ENCODE peak calls at places on chromosomes 4 and X, in nine cellular contexts. One of them, this sample, is unnamed.

GRCh38 chr4:110270492-110271197 is 72.2 kb upstream of the ELOVL6 start:
- DNase-seq in choroid plexus epithelial cell: peak; percentile 74
- DNase-seq in progenitor cell of endocrine pancreas: no peak
- DNase-seq in left lung: no peak
- DNase-seq in NB4: peak; percentile 14
- DNase-seq in suprapubic skin: no peak
- DNase-seq in foreskin keratinocyte: peak; percentile 47
- DNase-seq in mammary epithelial cell: peak; percentile 29
- DNase-seq in mesothelial cell of epicardium: no peak
- DNase-seq in this sample: no peak

GRCh38 chrX:41273638-41274037 is 60.3 kb upstream of the DDX3X start:
- DNase-seq in choroid plexus epithelial cell: no peak
- DNase-seq in progenitor cell of endocrine pancreas: no peak
- DNase-seq in left lung: no peak
- DNase-seq in NB4: no peak
- DNase-seq in suprapubic skin: no peak
- DNase-seq in foreskin keratinocyte: peak; percentile 22
- DNase-seq in mammary epithelial cell: peak; percentile 43
- DNase-seq in mesothelial cell of epicardium: no peak
- DNase-seq in this sample: no peak

GRCh38 chrX:123983240-123983639 is 21.7 kb downstream of the STAG2 start:
- DNase-seq in choroid plexus epithelial cell: no peak
- DNase-seq in progenitor cell of endocrine pancreas: no peak
- DNase-seq in left lung: no peak
- DNase-seq in NB4: no peak
- DNase-seq in suprapubic skin: no peak
- DNase-seq in foreskin keratinocyte: no peak
- DNase-seq in mammary epithelial cell: no peak
- DNase-seq in mesothelial cell of epicardium: no peak
- DNase-seq in this sample: no peak

GRCh38 chrX:40773809-40774208 is 38.5 kb upstream of the MED14 start:
- DNase-seq in choroid plexus epithelial cell: no peak
- DNase-seq in progenitor cell of endocrine pancreas: no peak
- DNase-seq in left lung: no peak
- DNase-seq in NB4: no peak
- DNase-seq in suprapubic skin: no peak
- DNase-seq in foreskin keratinocyte: peak; percentile 42
- DNase-seq in mammary epithelial cell: peak; percentile 43
- DNase-seq in mesothelial cell of epicardium: no peak
- DNase-seq in this sample: no peak

GRCh38 chrX:69163936-69164741 is 1.1 kb downstream of the PJA1 start:
- DNase-seq in choroid plexus epithelial cell: peak; percentile 20
- DNase-seq in progenitor cell of endocrine pancreas: no peak
- DNase-seq in left lung: peak; percentile 69
- DNase-seq in NB4: no peak
- DNase-seq in suprapubic skin: no peak
- DNase-seq in foreskin keratinocyte: no peak
- DNase-seq in mammary epithelial cell: no peak
- DNase-seq in mesothelial cell of epicardium: no peak
- DNase-seq in this sample: no peak

GRCh38 chrX:129842510-129843208 is 1.0 kb downstream of the ZDHHC9 start:
- DNase-seq in choroid plexus epithelial cell: peak; percentile 39
- DNase-seq in progenitor cell of endocrine pancreas: peak; percentile 18
- DNase-seq in left lung: no peak
- DNase-seq in NB4: no peak
- DNase-seq in suprapubic skin: no peak
- DNase-seq in foreskin keratinocyte: peak; percentile 11
- DNase-seq in mammary epithelial cell: peak; percentile 17
- DNase-seq in mesothelial cell of epicardium: no peak
- DNase-seq in this sample: no peak

GRCh38 chr4:152462715-152463114 is 73.2 kb downstream of the FBXW7 start:
- DNase-seq in choroid plexus epithelial cell: peak; percentile 37
- DNase-seq in progenitor cell of endocrine pancreas: no peak
- DNase-seq in left lung: no peak
- DNase-seq in NB4: no peak
- DNase-seq in suprapubic skin: no peak
- DNase-seq in foreskin keratinocyte: no peak
- DNase-seq in mammary epithelial cell: peak; percentile 6
- DNase-seq in mesothelial cell of epicardium: no peak
- DNase-seq in this sample: no peak

GRCh38 chr4:84734037-84734436 is 151.1 kb downstream of the CDS1 start:
- DNase-seq in choroid plexus epithelial cell: no peak
- DNase-seq in progenitor cell of endocrine pancreas: no peak
- DNase-seq in left lung: no peak
- DNase-seq in NB4: no peak
- DNase-seq in suprapubic skin: no peak
- DNase-seq in foreskin keratinocyte: no peak
- DNase-seq in mammary epithelial cell: no peak
- DNase-seq in mesothelial cell of epicardium: no peak
- DNase-seq in this sample: no peak

GRCh38 chr4:13126976-13127910 is 356.9 kb downstream of the RAB28 start:
- DNase-seq in choroid plexus epithelial cell: no peak
- DNase-seq in progenitor cell of endocrine pancreas: no peak
- DNase-seq in left lung: no peak
- DNase-seq in NB4: no peak
- DNase-seq in suprapubic skin: no peak
- DNase-seq in foreskin keratinocyte: no peak
- DNase-seq in mammary epithelial cell: no peak
- DNase-seq in mesothelial cell of epicardium: no peak
- DNase-seq in this sample: no peak

GRCh38 chr4:89044147-89044900 is 12.7 kb downstream of the FAM13A start:
- DNase-seq in choroid plexus epithelial cell: no peak
- DNase-seq in progenitor cell of endocrine pancreas: no peak
- DNase-seq in left lung: no peak
- DNase-seq in NB4: no peak
- DNase-seq in suprapubic skin: no peak
- DNase-seq in foreskin keratinocyte: no peak
- DNase-seq in mammary epithelial cell: no peak
- DNase-seq in mesothelial cell of epicardium: no peak
- DNase-seq in this sample: no peak

GRCh38 chrX:23953908-23954269 is 46.1 kb downstream of the CXorf58 start:
- DNase-seq in choroid plexus epithelial cell: no peak
- DNase-seq in progenitor cell of endocrine pancreas: no peak
- DNase-seq in left lung: no peak
- DNase-seq in NB4: peak; percentile 49
- DNase-seq in suprapubic skin: no peak
- DNase-seq in foreskin keratinocyte: no peak
- DNase-seq in mammary epithelial cell: no peak
- DNase-seq in mesothelial cell of epicardium: no peak
- DNase-seq in this sample: no peak

DNA sequence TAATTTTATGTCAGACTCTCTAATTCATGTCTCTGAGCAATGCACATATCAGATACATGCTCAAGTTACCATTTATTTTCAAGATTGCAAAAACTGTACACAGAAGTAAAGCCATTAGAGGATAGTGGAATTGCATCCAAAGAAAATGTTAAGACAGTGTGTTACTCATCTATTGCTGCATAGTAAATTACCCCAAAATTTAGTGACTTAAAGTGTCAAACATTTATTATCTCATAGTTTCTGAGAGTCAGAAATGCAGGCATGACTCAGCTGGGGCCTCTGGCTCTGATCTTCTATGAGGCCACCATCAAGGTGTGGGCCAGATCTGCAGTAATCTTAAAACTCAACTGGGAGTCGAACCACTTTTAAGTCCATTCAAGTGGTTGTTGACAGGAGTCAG is 275.2 kb downstream of the QDPR start:
- DNase-seq in choroid plexus epithelial cell: peak; percentile 26
- DNase-seq in progenitor cell of endocrine pancreas: no peak
- DNase-seq in left lung: no peak
- DNase-seq in NB4: no peak
- DNase-seq in suprapubic skin: no peak
- DNase-seq in foreskin keratinocyte: no peak
- DNase-seq in mammary epithelial cell: no peak
- DNase-seq in mesothelial cell of epicardium: no peak
- DNase-seq in this sample: no peak
- TF ChIP-seq CTCF in choroid plexus epithelial cell: no peak
- TF ChIP-seq CTCF in progenitor cell of endocrine pancreas: no peak
- TF ChIP-seq CTCF in left lung: no peak
- TF ChIP-seq CTCF in NB4: no peak
- TF ChIP-seq CTCF in suprapubic skin: no peak
- TF ChIP-seq CTCF in foreskin keratinocyte: no peak
- TF ChIP-seq CTCF in mammary epithelial cell: no peak
- TF ChIP-seq CTCF in mesothelial cell of epicardium: no peak
- TF ChIP-seq CTCF in this sample: no peak

GRCh38 chr4:182647901-182648300 is 269.3 kb downstream of the DCTD start:
- DNase-seq in choroid plexus epithelial cell: no peak
- DNase-seq in progenitor cell of endocrine pancreas: no peak
- DNase-seq in left lung: no peak
- DNase-seq in NB4: no peak
- DNase-seq in suprapubic skin: no peak
- DNase-seq in foreskin keratinocyte: no peak
- DNase-seq in mammary epithelial cell: no peak
- DNase-seq in mesothelial cell of epicardium: no peak
- DNase-seq in this sample: no peak

GRCh38 chr4:182642831-182643230 is 274.4 kb downstream of the DCTD start:
- DNase-seq in choroid plexus epithelial cell: peak; percentile 93
- DNase-seq in progenitor cell of endocrine pancreas: no peak
- DNase-seq in left lung: no peak
- DNase-seq in NB4: peak; percentile 21
- DNase-seq in suprapubic skin: no peak
- DNase-seq in foreskin keratinocyte: no peak
- DNase-seq in mammary epithelial cell: no peak
- DNase-seq in mesothelial cell of epicardium: no peak
- DNase-seq in this sample: no peak

GRCh38 chr4:182644326-182645050 is 272.7 kb downstream of the DCTD start:
- DNase-seq in choroid plexus epithelial cell: peak; percentile 46
- DNase-seq in progenitor cell of endocrine pancreas: no peak
- DNase-seq in left lung: no peak
- DNase-seq in NB4: no peak
- DNase-seq in suprapubic skin: no peak
- DNase-seq in foreskin keratinocyte: peak; percentile 9
- DNase-seq in mammary epithelial cell: peak; percentile 25
- DNase-seq in mesothelial cell of epicardium: no peak
- DNase-seq in this sample: no peak

GRCh38 chr4:182645511-182645910 is 271.7 kb downstream of the DCTD start:
- DNase-seq in choroid plexus epithelial cell: no peak
- DNase-seq in progenitor cell of endocrine pancreas: no peak
- DNase-seq in left lung: no peak
- DNase-seq in NB4: no peak
- DNase-seq in suprapubic skin: no peak
- DNase-seq in foreskin keratinocyte: no peak
- DNase-seq in mammary epithelial cell: no peak
- DNase-seq in mesothelial cell of epicardium: no peak
- DNase-seq in this sample: no peak

GRCh38 chr4:182643801-182644311 is 273.3 kb downstream of the DCTD start:
- DNase-seq in choroid plexus epithelial cell: peak; percentile 93
- DNase-seq in progenitor cell of endocrine pancreas: no peak
- DNase-seq in left lung: no peak
- DNase-seq in NB4: no peak
- DNase-seq in suprapubic skin: no peak
- DNase-seq in foreskin keratinocyte: peak; percentile 67
- DNase-seq in mammary epithelial cell: no peak
- DNase-seq in mesothelial cell of epicardium: no peak
- DNase-seq in this sample: no peak
- TF ChIP-seq CTCF in choroid plexus epithelial cell: no peak
- TF ChIP-seq CTCF in progenitor cell of endocrine pancreas: no peak
- TF ChIP-seq CTCF in left lung: no peak
- TF ChIP-seq CTCF in NB4: no peak
- TF ChIP-seq CTCF in suprapubic skin: no peak
- TF ChIP-seq CTCF in foreskin keratinocyte: no peak
- TF ChIP-seq CTCF in mammary epithelial cell: no peak
- TF ChIP-seq CTCF in mesothelial cell of epicardium: no peak
- TF ChIP-seq CTCF in this sample: no peak

GRCh38 chr4:874971-875817 is 49.3 kb upstream of the CPLX1 start:
- DNase-seq in choroid plexus epithelial cell: no peak
- DNase-seq in progenitor cell of endocrine pancreas: no peak
- DNase-seq in left lung: no peak
- DNase-seq in NB4: no peak
- DNase-seq in suprapubic skin: no peak
- DNase-seq in foreskin keratinocyte: no peak
- DNase-seq in mammary epithelial cell: no peak
- DNase-seq in mesothelial cell of epicardium: no peak
- DNase-seq in this sample: no peak

GRCh38 chr4:878796-879729 is 53.1 kb downstream of the GAK start:
- DNase-seq in choroid plexus epithelial cell: no peak
- DNase-seq in progenitor cell of endocrine pancreas: no peak
- DNase-seq in left lung: no peak
- DNase-seq in NB4: no peak
- DNase-seq in suprapubic skin: no peak
- DNase-seq in foreskin keratinocyte: no peak
- DNase-seq in mammary epithelial cell: no peak
- DNase-seq in mesothelial cell of epicardium: no peak
- DNase-seq in this sample: no peak

GRCh38 chr4:877502-877901 is 51.6 kb upstream of the CPLX1 start:
- DNase-seq in choroid plexus epithelial cell: no peak
- DNase-seq in progenitor cell of endocrine pancreas: no peak
- DNase-seq in left lung: no peak
- DNase-seq in NB4: no peak
- DNase-seq in suprapubic skin: no peak
- DNase-seq in foreskin keratinocyte: no peak
- DNase-seq in mammary epithelial cell: no peak
- DNase-seq in mesothelial cell of epicardium: no peak
- DNase-seq in this sample: no peak

GRCh38 chr4:875818-876423 is 50.0 kb upstream of the CPLX1 start:
- DNase-seq in choroid plexus epithelial cell: no peak
- DNase-seq in progenitor cell of endocrine pancreas: no peak
- DNase-seq in left lung: no peak
- DNase-seq in NB4: no peak
- DNase-seq in suprapubic skin: no peak
- DNase-seq in foreskin keratinocyte: no peak
- DNase-seq in mammary epithelial cell: no peak
- DNase-seq in mesothelial cell of epicardium: no peak
- DNase-seq in this sample: no peak

DNA sequence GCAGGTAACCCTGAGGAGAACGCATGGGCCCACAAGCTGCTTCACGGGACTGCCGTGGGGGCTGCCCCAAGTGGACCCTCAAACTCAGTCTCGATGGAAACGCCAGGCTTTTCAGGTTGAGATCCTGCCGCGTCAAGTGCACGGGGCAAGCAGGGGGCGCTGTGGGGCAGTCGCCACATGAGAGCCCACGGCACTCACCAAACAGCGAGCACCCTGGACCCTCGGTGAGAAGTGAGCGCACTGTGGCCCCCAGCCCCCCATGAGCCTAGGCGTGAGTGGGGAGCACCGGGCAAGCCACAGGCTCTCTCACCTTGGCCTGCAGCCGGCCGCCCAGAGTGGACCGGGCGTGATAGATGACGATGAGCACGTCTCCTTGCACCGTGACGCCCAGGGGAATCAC is 50.9 kb upstream of the CPLX1 start:
- DNase-seq in choroid plexus epithelial cell: no peak
- DNase-seq in progenitor cell of endocrine pancreas: no peak
- DNase-seq in left lung: no peak
- DNase-seq in NB4: peak; percentile 44
- DNase-seq in suprapubic skin: no peak
- DNase-seq in foreskin keratinocyte: no peak
- DNase-seq in mammary epithelial cell: no peak
- DNase-seq in mesothelial cell of epicardium: no peak
- DNase-seq in this sample: no peak
- TF ChIP-seq CTCF in choroid plexus epithelial cell: peak; percentile 42
- TF ChIP-seq CTCF in progenitor cell of endocrine pancreas: peak; percentile 29
- TF ChIP-seq CTCF in left lung: no peak
- TF ChIP-seq CTCF in NB4: peak; percentile 36
- TF ChIP-seq CTCF in suprapubic skin: no peak
- TF ChIP-seq CTCF in foreskin keratinocyte: peak; percentile 40
- TF ChIP-seq CTCF in mammary epithelial cell: no peak
- TF ChIP-seq CTCF in mesothelial cell of epicardium: peak; percentile 34
- TF ChIP-seq CTCF in this sample: peak; percentile 14

DNA sequence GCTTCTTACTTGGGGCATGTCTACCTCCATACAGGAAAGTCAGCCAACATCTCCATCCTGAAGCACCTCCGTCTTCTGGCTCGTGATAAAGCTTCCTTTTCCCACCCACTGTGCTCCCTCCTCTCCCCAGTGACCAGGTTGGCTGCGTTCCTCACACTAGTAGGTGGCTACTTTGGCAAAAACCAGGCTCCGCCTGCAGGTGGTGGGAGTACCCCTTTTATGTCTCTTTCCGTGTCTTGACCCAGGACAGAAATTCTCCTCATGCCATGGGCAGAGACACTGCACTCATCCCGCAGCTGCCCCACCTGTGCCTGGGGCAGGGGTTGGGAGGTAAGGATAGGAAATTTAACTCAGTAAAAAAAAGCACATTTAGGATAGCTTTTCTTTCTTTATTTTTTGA is 50.9 kb downstream of the ENPP6 start:
- DNase-seq in choroid plexus epithelial cell: no peak
- DNase-seq in progenitor cell of endocrine pancreas: no peak
- DNase-seq in left lung: no peak
- DNase-seq in NB4: no peak
- DNase-seq in suprapubic skin: no peak
- DNase-seq in foreskin keratinocyte: no peak
- DNase-seq in mammary epithelial cell: no peak
- DNase-seq in mesothelial cell of epicardium: no peak
- DNase-seq in this sample: no peak
- TF ChIP-seq CTCF in choroid plexus epithelial cell: no peak
- TF ChIP-seq CTCF in progenitor cell of endocrine pancreas: no peak
- TF ChIP-seq CTCF in left lung: no peak
- TF ChIP-seq CTCF in NB4: no peak
- TF ChIP-seq CTCF in suprapubic skin: no peak
- TF ChIP-seq CTCF in foreskin keratinocyte: no peak
- TF ChIP-seq CTCF in mammary epithelial cell: no peak
- TF ChIP-seq CTCF in mesothelial cell of epicardium: no peak
- TF ChIP-seq CTCF in this sample: no peak